ENCODE peak calls at places on chromosomes 13 and 19, in nine cellular contexts. L is sigmoid colon, M is thoracic aorta, P is fibroblast of lung, Q is fibroblast of the aortic adventitia, B is H9, K is neural crest cell, Z is colonic mucosa, G is Calu3. S is an unnamed sample.

GRCh38 chr13:25300861-25301346 is 521 bp upstream of the NUP58 start:
- DNase-seq in L (peak; percentile 71), M (no peak), P (no peak), Q (no peak), B (peak; percentile 32), K (no peak), Z (peak; percentile 31), G (peak; percentile 1), S (no peak)

GRCh38 chr13:111954681-111955411 is 112.1 kb upstream of the SOX1 start:
- DNase-seq in L (no peak), M (no peak), P (no peak), Q (no peak), B (no peak), K (no peak), Z (no peak), G (no peak), S (no peak)

GRCh38 chr13:44300895-44301638 is 72.6 kb upstream of the SERP2 start:
- DNase-seq in L (peak; percentile 75), M (no peak), P (peak; percentile 94), Q (peak; percentile 77), B (no peak), K (no peak), Z (no peak), G (peak; percentile 52), S (peak; percentile 26)

GRCh38 chr19:51016798-51017683 is 2.5 kb downstream of the KLK10 start:
- DNase-seq in L (no peak), M (no peak), P (no peak), Q (peak; percentile 39), B (peak; percentile 94), K (peak; percentile 53), Z (no peak), G (peak; percentile 98), S (peak; percentile 86)

GRCh38 chr19:1540353-1540925 is 16.6 kb downstream of the PLK5 start:
- DNase-seq in L (peak; percentile 75), M (no peak), P (no peak), Q (peak; percentile 2), B (no peak), K (no peak), Z (no peak), G (no peak), S (no peak)

GRCh38 chr19:5186293-5187050 is 154.1 kb downstream of the PTPRS start:
- DNase-seq in L (no peak), M (no peak), P (peak; percentile 73), Q (peak; percentile 96), B (no peak), K (no peak), Z (no peak), G (no peak), S (no peak)

GRCh38 chr13:49348748-49349147 is 95.1 kb downstream of the CAB39L start:
- DNase-seq in L (no peak), M (no peak), P (no peak), Q (no peak), B (peak; percentile 84), K (no peak), Z (no peak), G (no peak), S (no peak)

GRCh38 chr19:3229888-3230496 is 5.5 kb downstream of the CELF5 start:
- DNase-seq in L (no peak), M (no peak), P (no peak), Q (no peak), B (no peak), K (no peak), Z (no peak), G (no peak), S (no peak)

GRCh38 chr19:13138171-13138915 is 11.8 kb downstream of the STX10 start:
- DNase-seq in L (no peak), M (no peak), P (no peak), Q (no peak), B (no peak), K (no peak), Z (no peak), G (no peak), S (no peak)

GRCh38 chr13:42893346-42893745 is 98.7 kb downstream of the EPSTI1 start:
- DNase-seq in L (no peak), M (no peak), P (peak; percentile 34), Q (peak; percentile 90), B (no peak), K (no peak), Z (no peak), G (no peak), S (no peak)

GRCh38 chr13:51551446-51551845 is 32.8 kb upstream of the WDFY2 start:
- DNase-seq in L (no peak), M (no peak), P (no peak), Q (no peak), B (no peak), K (no peak), Z (no peak), G (no peak), S (no peak)

GRCh38 chr19:7963566-7963965 is 20.1 kb upstream of the TIMM44 start:
- DNase-seq in L (no peak), M (no peak), P (no peak), Q (no peak), B (no peak), K (no peak), Z (no peak), G (no peak), S (no peak)

GRCh38 chr19:17107546-17108452 is 32.2 kb downstream of the MYO9B start:
- DNase-seq in L (peak; percentile 97), M (peak; percentile 96), P (peak; percentile 96), Q (peak; percentile 97), B (no peak), K (no peak), Z (peak; percentile 64), G (peak; percentile 81), S (no peak)

GRCh38 chr13:101773062-101773461 is 320.6 kb downstream of the ITGBL1 start:
- DNase-seq in L (no peak), M (no peak), P (no peak), Q (no peak), B (no peak), K (no peak), Z (no peak), G (no peak), S (no peak)

GRCh38 chr19:12162882-12163806 is at the start of gene ZNF136:
- DNase-seq in L (peak; percentile 97), M (peak; percentile 79), P (peak; percentile 93), Q (peak; percentile 95), B (peak; percentile 97), K (peak; percentile 84), Z (peak; percentile 97), G (peak; percentile 84), S (peak; percentile 99)

GRCh38 chr19:51293571-51294210 is 17.8 kb upstream of the IGLON5 start:
- DNase-seq in L (no peak), M (no peak), P (no peak), Q (no peak), B (peak; percentile 61), K (no peak), Z (no peak), G (no peak), S (no peak)

GRCh38 chr13:35720690-35721554 is 244.4 kb upstream of the MAB21L1 start:
- DNase-seq in L (peak; percentile 74), M (no peak), P (peak; percentile 39), Q (peak; percentile 57), B (peak; percentile 80), K (peak; percentile 76), Z (peak; percentile 53), G (peak; percentile 58), S (peak; percentile 65)
- TF ChIP-seq CTCF in L (peak; percentile 93), M (peak; percentile 85), P (peak; percentile 99), Q (peak; percentile 97), B (peak; percentile 99), K (peak; percentile 98), Z (peak; percentile 81), G (peak; percentile 92), S (peak; percentile 65)

GRCh38 chr13:20828540-20829364 is 55.0 kb upstream of the EEF1AKMT1 start:
- DNase-seq in L (no peak), M (no peak), P (peak; percentile 47), Q (peak; percentile 77), B (no peak), K (peak; percentile 14), Z (peak; percentile 47), G (peak; percentile 33), S (peak; percentile 44)
- TF ChIP-seq CTCF in L (peak; percentile 49), M (peak; percentile 75), P (peak; percentile 90), Q (peak; percentile 87), B (peak; percentile 81), K (peak; percentile 85), Z (peak; percentile 81), G (peak; percentile 40), S (peak; percentile 76)

GRCh38 chr13:72953391-72953960 is 105.3 kb upstream of the KLF5 start:
- DNase-seq in L (no peak), M (no peak), P (no peak), Q (no peak), B (no peak), K (no peak), Z (peak; percentile 77), G (no peak), S (no peak)

DNA sequence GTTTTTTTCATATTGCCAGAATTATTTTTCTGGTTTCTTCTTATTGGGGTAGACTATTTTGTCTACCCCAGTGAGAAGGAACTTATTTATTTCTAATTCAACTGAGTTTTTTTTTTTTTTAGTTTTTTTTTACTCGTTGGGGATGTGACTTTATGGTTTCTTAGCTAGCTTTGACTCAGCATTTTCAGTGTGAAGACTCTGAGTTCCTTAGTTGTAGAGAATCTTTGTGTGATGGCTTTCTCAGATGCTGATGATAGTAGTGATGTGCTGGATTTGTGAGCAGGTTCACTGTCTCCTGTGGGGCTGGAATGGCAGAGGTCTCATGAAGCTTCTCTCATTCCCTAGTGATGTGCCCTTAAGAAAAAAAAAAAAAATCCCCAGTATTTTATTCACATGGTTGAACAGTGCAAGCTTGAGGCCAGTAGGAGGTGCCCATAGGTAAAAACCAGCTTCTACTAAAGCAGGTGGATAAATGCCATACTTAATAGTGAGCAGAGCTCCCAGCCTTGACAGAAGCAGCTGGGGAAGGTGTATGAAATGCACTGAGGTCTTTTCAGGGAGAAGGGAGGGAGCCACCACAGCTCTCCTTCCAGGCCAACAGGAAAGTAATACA is 106.2 kb upstream of the KLF5 start:
- DNase-seq in L (no peak), M (no peak), P (no peak), Q (no peak), B (no peak), K (no peak), Z (no peak), G (no peak), S (no peak)
- TF ChIP-seq CTCF in L (no peak), M (no peak), P (no peak), Q (no peak), B (peak; percentile 48), K (no peak), Z (no peak), G (no peak), S (no peak)

GRCh38 chr19:40808497-40808896 is 9.5 kb downstream of the EGLN2 start:
- DNase-seq in L (no peak), M (no peak), P (no peak), Q (no peak), B (no peak), K (no peak), Z (no peak), G (no peak), S (no peak)

GRCh38 chr19:40808021-40808325 is 9.0 kb downstream of the EGLN2 start:
- DNase-seq in L (no peak), M (no peak), P (no peak), Q (no peak), B (no peak), K (no peak), Z (no peak), G (no peak), S (no peak)

GRCh38 chr19:40805258-40805868 is 6.4 kb downstream of the EGLN2 start:
- DNase-seq in L (no peak), M (no peak), P (no peak), Q (no peak), B (no peak), K (no peak), Z (peak; percentile 62), G (no peak), S (no peak)

GRCh38 chr19:40806385-40807146 is 7.6 kb downstream of the EGLN2 start:
- DNase-seq in L (peak; percentile 92), M (peak; percentile 71), P (peak; percentile 96), Q (peak; percentile 94), B (peak; percentile 99), K (peak; percentile 94), Z (peak; percentile 71), G (no peak), S (peak; percentile 74)

GRCh38 chr19:40807147-40808020 is 8.4 kb downstream of the EGLN2 start:
- DNase-seq in L (no peak), M (no peak), P (no peak), Q (no peak), B (peak; percentile 86), K (no peak), Z (peak; percentile 41), G (peak; percentile 78), S (no peak)
- TF ChIP-seq CTCF in L (peak; percentile 2), M (peak; percentile 31), P (no peak), Q (peak; percentile 37), B (peak; percentile 64), K (peak; percentile 52), Z (peak; percentile 11), G (peak; percentile 41), S (peak; percentile 23)